ENCODE peak calls at places on chromosomes 11 and 22, in five cellular contexts. One of them, this sample, is unnamed.

GRCh38 chr11:131370090-131370751 is at the start of gene NTM:
- DNase-seq in transverse colon: peak
- DNase-seq in suprapubic skin: no peak
- DNase-seq in body of pancreas: peak
- DNase-seq in prostate gland: peak
- DNase-seq in this sample: peak

GRCh38 chr11:77142091-77142975 is 14.3 kb downstream of the MYO7A start:
- DNase-seq in transverse colon: no peak
- DNase-seq in suprapubic skin: no peak
- DNase-seq in body of pancreas: no peak
- DNase-seq in prostate gland: no peak
- DNase-seq in this sample: no peak

GRCh38 chr22:28958611-28959010 is 75.2 kb downstream of the ZNRF3 start:
- DNase-seq in transverse colon: no peak
- DNase-seq in suprapubic skin: no peak
- DNase-seq in body of pancreas: no peak
- DNase-seq in prostate gland: no peak
- DNase-seq in this sample: no peak

GRCh38 chr11:13036235-13036634 is 27.1 kb downstream of the RASSF10 start:
- DNase-seq in transverse colon: no peak
- DNase-seq in suprapubic skin: no peak
- DNase-seq in body of pancreas: no peak
- DNase-seq in prostate gland: no peak
- DNase-seq in this sample: no peak

GRCh38 chr11:43358308-43358669 is 431 bp upstream of the TTC17 start:
- DNase-seq in transverse colon: no peak
- DNase-seq in suprapubic skin: no peak
- DNase-seq in body of pancreas: no peak
- DNase-seq in prostate gland: no peak
- DNase-seq in this sample: no peak

GRCh38 chr11:128279861-128280260 is 307.5 kb downstream of the ETS1 start:
- DNase-seq in transverse colon: no peak
- DNase-seq in suprapubic skin: no peak
- DNase-seq in body of pancreas: no peak
- DNase-seq in prostate gland: no peak
- DNase-seq in this sample: no peak

GRCh38 chr11:120298461-120298860 is 26.6 kb upstream of the TLCD5 start:
- DNase-seq in transverse colon: no peak
- DNase-seq in suprapubic skin: no peak
- DNase-seq in body of pancreas: no peak
- DNase-seq in prostate gland: no peak
- DNase-seq in this sample: no peak

GRCh38 chr22:32309585-32310251 is 47.9 kb upstream of the RFPL3 start:
- DNase-seq in transverse colon: no peak
- DNase-seq in suprapubic skin: no peak
- DNase-seq in body of pancreas: no peak
- DNase-seq in prostate gland: no peak
- DNase-seq in this sample: no peak

GRCh38 chr11:126355324-126355925 is at the start of gene ST3GAL4:
- DNase-seq in transverse colon: peak
- DNase-seq in suprapubic skin: peak
- DNase-seq in body of pancreas: peak
- DNase-seq in prostate gland: peak
- DNase-seq in this sample: peak

GRCh38 chr22:37196539-37197450 is 8.7 kb upstream of the C1QTNF6 start:
- DNase-seq in transverse colon: peak
- DNase-seq in suprapubic skin: peak
- DNase-seq in body of pancreas: peak
- DNase-seq in prostate gland: peak
- DNase-seq in this sample: peak

GRCh38 chr22:18057568-18058209 is 20.1 kb upstream of the PEX26 start:
- DNase-seq in transverse colon: peak
- DNase-seq in suprapubic skin: no peak
- DNase-seq in body of pancreas: peak
- DNase-seq in prostate gland: peak
- DNase-seq in this sample: peak

GRCh38 chr11:43852057-43852636 is 28.5 kb upstream of the ALKBH3 start:
- DNase-seq in transverse colon: peak
- DNase-seq in suprapubic skin: no peak
- DNase-seq in body of pancreas: peak
- DNase-seq in prostate gland: no peak
- DNase-seq in this sample: peak

GRCh38 chr11:35012467-35013191 is 96.2 kb downstream of the PDHX start:
- DNase-seq in transverse colon: no peak
- DNase-seq in suprapubic skin: no peak
- DNase-seq in body of pancreas: no peak
- DNase-seq in prostate gland: no peak
- DNase-seq in this sample: no peak

GRCh38 chr22:44192098-44192810 is 11.5 kb downstream of the PARVG start:
- DNase-seq in transverse colon: no peak
- DNase-seq in suprapubic skin: peak
- DNase-seq in body of pancreas: no peak
- DNase-seq in prostate gland: no peak
- DNase-seq in this sample: no peak

GRCh38 chr22:31217890-31218287 is 5.8 kb downstream of the LIMK2 start:
- DNase-seq in transverse colon: no peak
- DNase-seq in suprapubic skin: no peak
- DNase-seq in body of pancreas: no peak
- DNase-seq in prostate gland: no peak
- DNase-seq in this sample: no peak

GRCh38 chr11:14584595-14584994 is 59.0 kb upstream of the PDE3B start:
- DNase-seq in transverse colon: peak
- DNase-seq in suprapubic skin: no peak
- DNase-seq in body of pancreas: peak
- DNase-seq in prostate gland: no peak
- DNase-seq in this sample: no peak

GRCh38 chr11:44928807-44929206 is 21.9 kb downstream of the TP53I11 start:
- DNase-seq in transverse colon: no peak
- DNase-seq in suprapubic skin: no peak
- DNase-seq in body of pancreas: no peak
- DNase-seq in prostate gland: no peak
- DNase-seq in this sample: no peak

GRCh38 chr11:104968856-104969776 is 742 bp upstream of the CASP4 start:
- DNase-seq in transverse colon: peak
- DNase-seq in suprapubic skin: no peak
- DNase-seq in body of pancreas: peak
- DNase-seq in prostate gland: peak
- DNase-seq in this sample: peak
- TF ChIP-seq CTCF in transverse colon: no peak
- TF ChIP-seq CTCF in suprapubic skin: no peak
- TF ChIP-seq CTCF in body of pancreas: no peak
- TF ChIP-seq CTCF in prostate gland: no peak
- TF ChIP-seq CTCF in this sample: no peak

DNA sequence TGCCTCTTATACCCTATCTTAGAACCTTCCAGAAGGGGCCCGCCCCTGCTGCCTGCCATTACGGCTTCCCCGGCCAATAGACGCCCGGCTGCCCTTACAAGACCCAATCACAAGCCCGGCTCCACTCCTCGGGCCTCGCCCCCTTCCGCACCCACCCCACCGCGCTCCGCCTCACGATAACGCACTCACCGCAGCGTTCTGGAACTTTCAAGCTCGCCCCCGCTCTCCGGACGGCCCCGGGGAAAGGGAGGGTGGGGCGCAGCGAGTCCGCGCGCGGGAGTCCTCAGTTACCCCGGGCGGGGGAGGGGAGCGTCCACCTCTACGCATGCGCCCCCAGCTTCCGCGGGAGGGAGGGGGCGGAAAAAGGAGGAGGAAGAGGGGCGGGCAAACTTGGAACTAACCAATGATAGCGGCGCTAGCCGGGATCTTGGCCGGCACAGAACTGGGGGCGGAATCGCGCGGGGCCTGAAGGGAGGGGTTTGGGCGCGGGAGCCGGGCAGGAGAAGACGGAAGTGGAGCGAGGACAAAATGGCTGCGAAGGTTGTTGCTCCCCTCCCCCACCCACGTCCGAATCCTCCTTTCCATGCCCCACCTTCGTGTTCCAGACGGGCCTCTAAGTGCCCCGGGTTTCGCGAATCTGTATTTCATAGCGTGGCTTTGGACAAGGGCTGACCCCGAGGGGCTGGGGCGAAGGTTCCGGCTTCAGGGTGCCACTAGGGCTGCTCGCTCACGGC is 389 bp upstream of the HSPA8 start:
- DNase-seq in transverse colon: peak
- DNase-seq in suprapubic skin: peak
- DNase-seq in body of pancreas: peak
- DNase-seq in prostate gland: peak
- DNase-seq in this sample: peak
- TF ChIP-seq POLR2A in transverse colon: peak
- TF ChIP-seq POLR2A in suprapubic skin: peak
- TF ChIP-seq POLR2A in body of pancreas: no peak
- TF ChIP-seq POLR2A in prostate gland: peak
- TF ChIP-seq POLR2A in this sample: peak

DNA sequence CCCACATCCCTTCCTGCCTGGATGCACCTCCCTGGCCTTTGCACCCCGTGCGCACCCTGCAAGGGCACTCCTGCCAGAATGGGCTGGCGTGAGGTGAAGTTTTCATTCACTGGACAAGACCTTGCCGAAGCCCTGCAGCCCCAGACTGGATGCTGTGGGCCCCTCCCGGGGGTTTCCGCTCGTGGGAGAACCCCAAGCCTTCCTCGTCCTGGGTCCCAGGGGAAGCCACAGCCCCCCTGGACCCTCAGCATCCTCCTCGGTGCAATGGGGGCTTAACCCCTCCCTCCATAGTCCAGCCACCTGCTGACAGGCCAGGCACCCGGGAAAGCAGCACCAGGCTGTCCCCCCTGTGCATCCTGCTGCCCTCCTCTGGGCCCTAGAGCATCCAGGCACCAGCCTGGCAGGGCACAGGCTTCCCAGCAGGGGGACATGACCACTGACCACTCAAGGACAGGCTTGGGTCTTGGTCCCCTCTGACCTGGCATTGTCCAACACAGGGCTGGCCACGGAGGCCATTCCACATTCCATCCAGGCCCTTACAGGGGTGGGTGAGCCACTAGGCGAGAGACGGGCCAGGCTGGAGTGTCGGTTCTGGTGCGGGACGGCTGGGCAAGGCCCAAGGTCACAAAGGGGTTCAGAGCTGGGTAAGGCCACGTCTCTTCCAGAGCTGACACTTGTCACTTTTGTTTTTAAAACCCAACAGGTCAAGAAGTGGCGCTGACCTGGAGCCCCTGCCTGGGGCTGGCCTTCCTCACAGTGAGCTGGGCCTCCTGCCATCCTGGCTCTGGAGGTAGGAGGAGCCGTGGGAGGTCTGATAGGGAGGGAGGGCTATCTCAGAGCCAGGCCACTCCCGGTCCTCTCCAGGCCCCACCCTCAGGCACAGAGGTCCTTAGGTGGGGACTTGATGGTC is 41.5 kb upstream of the PPARA start:
- DNase-seq in transverse colon: peak
- DNase-seq in suprapubic skin: no peak
- DNase-seq in body of pancreas: peak
- DNase-seq in prostate gland: no peak
- DNase-seq in this sample: peak
- H3K27ac ChIP-seq in transverse colon: peak
- H3K27ac ChIP-seq in suprapubic skin: peak
- H3K27ac ChIP-seq in body of pancreas: peak
- H3K27ac ChIP-seq in prostate gland: peak
- H3K27ac ChIP-seq in this sample: peak

DNA sequence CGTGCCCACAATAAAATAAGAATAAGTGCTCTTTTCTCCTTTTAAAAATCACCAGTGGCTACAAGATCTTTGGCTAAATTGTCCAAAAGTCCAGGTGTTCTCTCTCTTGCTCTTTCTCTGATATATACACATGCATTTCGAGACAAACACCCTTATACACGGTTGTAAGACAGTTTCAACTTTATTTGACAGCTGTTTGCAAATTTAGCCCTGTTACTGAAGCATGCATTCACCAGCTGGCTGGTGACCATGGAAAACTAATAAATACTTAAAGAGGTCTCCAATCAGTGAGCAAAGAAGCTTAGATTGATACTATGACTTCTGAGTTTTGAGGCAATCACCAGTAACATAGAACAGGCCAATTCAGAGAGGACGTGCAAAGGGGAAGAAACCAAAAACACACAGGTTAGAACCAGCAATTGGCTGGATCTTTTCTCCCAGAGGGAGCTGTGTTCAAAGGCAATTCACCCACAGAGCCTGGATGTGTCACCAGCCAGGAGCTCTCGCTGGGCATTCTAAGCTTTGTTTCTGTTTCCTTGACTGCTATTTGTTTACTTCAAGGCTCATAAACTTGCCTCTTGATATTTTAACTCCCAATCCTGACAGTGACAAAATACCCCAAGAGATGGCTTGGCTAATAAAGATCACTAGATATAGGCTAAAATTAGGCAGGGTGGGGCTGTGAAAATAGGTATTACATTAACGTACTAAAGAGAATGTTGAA is 113.5 kb upstream of the MTMR2 start:
- DNase-seq in transverse colon: no peak
- DNase-seq in suprapubic skin: no peak
- DNase-seq in body of pancreas: no peak
- DNase-seq in prostate gland: no peak
- DNase-seq in this sample: no peak
- TF ChIP-seq CTCF in transverse colon: no peak
- TF ChIP-seq CTCF in suprapubic skin: no peak
- TF ChIP-seq CTCF in body of pancreas: no peak
- TF ChIP-seq CTCF in prostate gland: no peak
- TF ChIP-seq CTCF in this sample: no peak

GRCh38 chr11:134486106-134486505 is 74.1 kb upstream of the B3GAT1 start:
- DNase-seq in transverse colon: no peak
- DNase-seq in suprapubic skin: peak
- DNase-seq in body of pancreas: no peak
- DNase-seq in prostate gland: no peak
- DNase-seq in this sample: no peak
- TF ChIP-seq POLR2A in transverse colon: no peak
- TF ChIP-seq POLR2A in suprapubic skin: no peak
- TF ChIP-seq POLR2A in body of pancreas: no peak
- TF ChIP-seq POLR2A in prostate gland: no peak
- TF ChIP-seq POLR2A in this sample: no peak

GRCh38 chr11:8928981-8929615 is 3.6 kb downstream of the C11orf16 start:
- DNase-seq in transverse colon: no peak
- DNase-seq in suprapubic skin: no peak
- DNase-seq in body of pancreas: no peak
- DNase-seq in prostate gland: no peak
- DNase-seq in this sample: no peak

GRCh38 chr11:8930456-8931175 is 2.1 kb downstream of the C11orf16 start:
- DNase-seq in transverse colon: no peak
- DNase-seq in suprapubic skin: no peak
- DNase-seq in body of pancreas: no peak
- DNase-seq in prostate gland: no peak
- DNase-seq in this sample: no peak

GRCh38 chr11:8925711-8926110 is 7.0 kb downstream of the C11orf16 start:
- DNase-seq in transverse colon: no peak
- DNase-seq in suprapubic skin: no peak
- DNase-seq in body of pancreas: no peak
- DNase-seq in prostate gland: no peak
- DNase-seq in this sample: no peak

GRCh38 chr11:8926236-8926635 is 6.5 kb downstream of the C11orf16 start:
- DNase-seq in transverse colon: no peak
- DNase-seq in suprapubic skin: no peak
- DNase-seq in body of pancreas: no peak
- DNase-seq in prostate gland: no peak
- DNase-seq in this sample: no peak

DNA sequence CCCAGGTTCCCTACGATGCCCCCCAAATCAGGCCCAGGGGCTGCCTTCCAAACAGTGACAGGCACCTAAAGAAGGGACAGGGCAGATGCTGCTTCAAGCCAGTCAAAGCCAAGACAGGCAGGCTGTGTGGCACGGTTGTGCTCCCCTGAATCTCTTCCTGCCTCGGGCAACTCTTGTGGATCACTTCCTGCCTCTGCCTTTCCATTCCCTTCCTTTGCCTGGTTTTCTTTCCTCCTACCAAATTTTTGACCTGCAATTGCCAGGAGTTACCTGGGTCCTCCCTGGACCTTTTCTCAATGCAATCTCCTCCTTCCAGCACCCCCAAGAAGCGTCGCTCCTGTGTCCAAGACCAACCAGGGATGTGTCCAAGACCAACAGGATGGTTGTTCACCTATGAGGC is 5.5 kb downstream of the C11orf16 start:
- DNase-seq in transverse colon: no peak
- DNase-seq in suprapubic skin: no peak
- DNase-seq in body of pancreas: no peak
- DNase-seq in prostate gland: no peak
- DNase-seq in this sample: no peak
- H3K27ac ChIP-seq in transverse colon: no peak
- H3K27ac ChIP-seq in suprapubic skin: no peak
- H3K27ac ChIP-seq in body of pancreas: no peak
- H3K27ac ChIP-seq in prostate gland: no peak
- H3K27ac ChIP-seq in this sample: no peak

This sample was measured in adrenal gland.